ENCODE peak calls at places on chromosomes 5 and 9, in four cellular contexts. One of them, this sample, is unnamed.

GRCh38 chr5:53087596-53087995 is 22.0 kb downstream of the MOCS2 start:
- DNase-seq in neural crest cell: no peak
- DNase-seq in fibroblast of mammary gland: no peak
- DNase-seq in fibroblast of lung: no peak
- DNase-seq in this sample: no peak

GRCh38 chr5:74648835-74649286 is 8.3 kb upstream of the ENC1 start:
- DNase-seq in neural crest cell: no peak
- DNase-seq in fibroblast of mammary gland: peak
- DNase-seq in fibroblast of lung: peak
- DNase-seq in this sample: peak

GRCh38 chr5:168407222-168407621 is 79.0 kb upstream of the RARS1 start:
- DNase-seq in neural crest cell: no peak
- DNase-seq in fibroblast of mammary gland: peak
- DNase-seq in fibroblast of lung: no peak
- DNase-seq in this sample: no peak

GRCh38 chr5:180118391-180118791 is 46.8 kb upstream of the RNF130 start:
- DNase-seq in neural crest cell: no peak
- DNase-seq in fibroblast of mammary gland: no peak
- DNase-seq in fibroblast of lung: no peak
- DNase-seq in this sample: no peak

GRCh38 chr5:9562101-9562500 is 16.2 kb upstream of the SEMA5A start:
- DNase-seq in neural crest cell: no peak
- DNase-seq in fibroblast of mammary gland: peak
- DNase-seq in fibroblast of lung: no peak
- DNase-seq in this sample: no peak

GRCh38 chr5:89069591-89069990 is 186.6 kb upstream of the MEF2C start:
- DNase-seq in neural crest cell: no peak
- DNase-seq in fibroblast of mammary gland: no peak
- DNase-seq in fibroblast of lung: no peak
- DNase-seq in this sample: no peak

GRCh38 chr5:164326219-164326618 is 820.8 kb downstream of the MAT2B start:
- DNase-seq in neural crest cell: no peak
- DNase-seq in fibroblast of mammary gland: no peak
- DNase-seq in fibroblast of lung: no peak
- DNase-seq in this sample: no peak

GRCh38 chr9:123784513-123784912 is 145.4 kb downstream of the DENND1A start:
- DNase-seq in neural crest cell: no peak
- DNase-seq in fibroblast of mammary gland: peak
- DNase-seq in fibroblast of lung: peak
- DNase-seq in this sample: no peak

GRCh38 chr9:19424176-19424779 is 15.5 kb downstream of the ACER2 start:
- DNase-seq in neural crest cell: no peak
- DNase-seq in fibroblast of mammary gland: peak
- DNase-seq in fibroblast of lung: no peak
- DNase-seq in this sample: no peak

GRCh38 chr9:104075801-104076753 is 18.0 kb upstream of the SMC2 start:
- DNase-seq in neural crest cell: no peak
- DNase-seq in fibroblast of mammary gland: peak
- DNase-seq in fibroblast of lung: peak
- DNase-seq in this sample: no peak

GRCh38 chr9:136965771-136966484 is 11.4 kb upstream of the PTGDS start:
- DNase-seq in neural crest cell: no peak
- DNase-seq in fibroblast of mammary gland: no peak
- DNase-seq in fibroblast of lung: no peak
- DNase-seq in this sample: no peak

GRCh38 chr5:173800340-173800739 is 87.8 kb upstream of the CPEB4 start:
- DNase-seq in neural crest cell: no peak
- DNase-seq in fibroblast of mammary gland: no peak
- DNase-seq in fibroblast of lung: no peak
- DNase-seq in this sample: no peak

GRCh38 chr5:26649000-26649399 is 389.4 kb downstream of the CDH9 start:
- DNase-seq in neural crest cell: no peak
- DNase-seq in fibroblast of mammary gland: no peak
- DNase-seq in fibroblast of lung: no peak
- DNase-seq in this sample: no peak

GRCh38 chr5:59039296-59040006 is 456.6 kb downstream of the RAB3C start:
- DNase-seq in neural crest cell: peak
- DNase-seq in fibroblast of mammary gland: peak
- DNase-seq in fibroblast of lung: peak
- DNase-seq in this sample: peak

GRCh38 chr9:91187965-91188344 is 173.8 kb downstream of the AUH start:
- DNase-seq in neural crest cell: no peak
- DNase-seq in fibroblast of mammary gland: peak
- DNase-seq in fibroblast of lung: peak
- DNase-seq in this sample: no peak

GRCh38 chr9:124197177-124198095 is 60.3 kb upstream of the NEK6 start:
- DNase-seq in neural crest cell: no peak
- DNase-seq in fibroblast of mammary gland: no peak
- DNase-seq in fibroblast of lung: no peak
- DNase-seq in this sample: no peak

GRCh38 chr9:106405871-106406435 is 457.0 kb upstream of the ZNF462 start:
- DNase-seq in neural crest cell: no peak
- DNase-seq in fibroblast of mammary gland: no peak
- DNase-seq in fibroblast of lung: no peak
- DNase-seq in this sample: no peak

GRCh38 chr9:108419379-108419778 is 436.4 kb downstream of the ACTL7B start:
- DNase-seq in neural crest cell: no peak
- DNase-seq in fibroblast of mammary gland: no peak
- DNase-seq in fibroblast of lung: no peak
- DNase-seq in this sample: no peak

GRCh38 chr5:125798311-125798710 is 624.9 kb upstream of the GRAMD2B start:
- DNase-seq in neural crest cell: peak
- DNase-seq in fibroblast of mammary gland: peak
- DNase-seq in fibroblast of lung: peak
- DNase-seq in this sample: peak

GRCh38 chr9:10134266-10134665 is 478.5 kb downstream of the PTPRD start:
- DNase-seq in neural crest cell: no peak
- DNase-seq in fibroblast of mammary gland: no peak
- DNase-seq in fibroblast of lung: no peak
- DNase-seq in this sample: no peak

GRCh38 chr5:121870489-121870888 is 18.8 kb downstream of the FTMT start:
- DNase-seq in neural crest cell: no peak
- DNase-seq in fibroblast of mammary gland: peak
- DNase-seq in fibroblast of lung: peak
- DNase-seq in this sample: no peak

GRCh38 chr5:4571248-4571950 is 568.7 kb upstream of the ADAMTS16 start:
- DNase-seq in neural crest cell: no peak
- DNase-seq in fibroblast of mammary gland: no peak
- DNase-seq in fibroblast of lung: no peak
- DNase-seq in this sample: no peak

GRCh38 chr5:174729075-174729680 is 4.8 kb downstream of the MSX2 start:
- DNase-seq in neural crest cell: no peak
- DNase-seq in fibroblast of mammary gland: no peak
- DNase-seq in fibroblast of lung: no peak
- DNase-seq in this sample: no peak

GRCh38 chr9:120856700-120857099 is 14.0 kb upstream of the PSMD5 start:
- DNase-seq in neural crest cell: no peak
- DNase-seq in fibroblast of mammary gland: no peak
- DNase-seq in fibroblast of lung: no peak
- DNase-seq in this sample: no peak

GRCh38 chr9:6660512-6660911 is 15.0 kb upstream of the GLDC start:
- DNase-seq in neural crest cell: no peak
- DNase-seq in fibroblast of mammary gland: no peak
- DNase-seq in fibroblast of lung: no peak
- DNase-seq in this sample: no peak

GRCh38 chr9:123725389-123725788 is 204.5 kb downstream of the DENND1A start:
- DNase-seq in neural crest cell: peak
- DNase-seq in fibroblast of mammary gland: peak
- DNase-seq in fibroblast of lung: peak
- DNase-seq in this sample: peak

GRCh38 chr5:175826980-175827379 is 44.4 kb upstream of the CPLX2 start:
- DNase-seq in neural crest cell: no peak
- DNase-seq in fibroblast of mammary gland: no peak
- DNase-seq in fibroblast of lung: no peak
- DNase-seq in this sample: no peak

GRCh38 chr9:135963938-135964337 is 2.8 kb upstream of the UBAC1 start:
- DNase-seq in neural crest cell: no peak
- DNase-seq in fibroblast of mammary gland: no peak
- DNase-seq in fibroblast of lung: no peak
- DNase-seq in this sample: no peak

GRCh38 chr9:121681404-121681803 is 30.0 kb downstream of the DAB2IP start:
- DNase-seq in neural crest cell: no peak
- DNase-seq in fibroblast of mammary gland: no peak
- DNase-seq in fibroblast of lung: no peak
- DNase-seq in this sample: no peak

GRCh38 chr9:109016132-109016531 is 2.8 kb upstream of the CTNNAL1 start:
- DNase-seq in neural crest cell: no peak
- DNase-seq in fibroblast of mammary gland: no peak
- DNase-seq in fibroblast of lung: no peak
- DNase-seq in this sample: no peak

GRCh38 chr5:152247850-152248385 is 157.2 kb downstream of the NMUR2 start:
- DNase-seq in neural crest cell: no peak
- DNase-seq in fibroblast of mammary gland: no peak
- DNase-seq in fibroblast of lung: no peak
- DNase-seq in this sample: no peak

GRCh38 chr5:35202319-35203111 is 27.8 kb downstream of the PRLR start:
- DNase-seq in neural crest cell: peak
- DNase-seq in fibroblast of mammary gland: peak
- DNase-seq in fibroblast of lung: peak
- DNase-seq in this sample: peak
- TF ChIP-seq CTCF in neural crest cell: peak
- TF ChIP-seq CTCF in fibroblast of mammary gland: peak
- TF ChIP-seq CTCF in fibroblast of lung: peak
- TF ChIP-seq CTCF in this sample: peak

GRCh38 chr5:118044169-118044568 is 944.2 kb downstream of the DTWD2 start:
- DNase-seq in neural crest cell: no peak
- DNase-seq in fibroblast of mammary gland: no peak
- DNase-seq in fibroblast of lung: no peak
- DNase-seq in this sample: no peak

GRCh38 chr5:118043531-118043930 is 944.8 kb downstream of the DTWD2 start:
- DNase-seq in neural crest cell: no peak
- DNase-seq in fibroblast of mammary gland: no peak
- DNase-seq in fibroblast of lung: no peak
- DNase-seq in this sample: no peak

GRCh38 chr5:118040496-118040895 is 947.9 kb downstream of the DTWD2 start:
- DNase-seq in neural crest cell: no peak
- DNase-seq in fibroblast of mammary gland: no peak
- DNase-seq in fibroblast of lung: no peak
- DNase-seq in this sample: no peak

DNA sequence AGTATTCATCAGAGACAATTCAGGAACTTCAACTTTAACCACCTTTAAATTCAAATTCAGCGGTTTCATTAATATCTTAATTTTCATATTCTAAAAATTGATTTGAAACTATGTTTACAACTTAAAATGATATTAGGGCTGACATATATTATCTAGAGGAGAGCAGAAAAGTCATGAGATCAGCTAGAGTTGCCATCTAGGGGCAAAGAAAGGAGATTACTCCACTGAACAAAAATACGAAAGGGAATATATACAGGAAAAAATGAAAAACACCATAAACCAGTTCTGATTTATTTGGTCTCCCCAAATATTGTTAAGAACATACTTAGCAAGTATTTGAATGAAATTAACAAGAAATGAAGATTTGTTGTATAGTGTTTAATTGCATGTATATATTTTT is 946.3 kb downstream of the DTWD2 start:
- DNase-seq in neural crest cell: no peak
- DNase-seq in fibroblast of mammary gland: no peak
- DNase-seq in fibroblast of lung: peak
- DNase-seq in this sample: no peak
- TF ChIP-seq CTCF in neural crest cell: peak
- TF ChIP-seq CTCF in fibroblast of mammary gland: no peak
- TF ChIP-seq CTCF in fibroblast of lung: no peak
- TF ChIP-seq CTCF in this sample: no peak

DNA sequence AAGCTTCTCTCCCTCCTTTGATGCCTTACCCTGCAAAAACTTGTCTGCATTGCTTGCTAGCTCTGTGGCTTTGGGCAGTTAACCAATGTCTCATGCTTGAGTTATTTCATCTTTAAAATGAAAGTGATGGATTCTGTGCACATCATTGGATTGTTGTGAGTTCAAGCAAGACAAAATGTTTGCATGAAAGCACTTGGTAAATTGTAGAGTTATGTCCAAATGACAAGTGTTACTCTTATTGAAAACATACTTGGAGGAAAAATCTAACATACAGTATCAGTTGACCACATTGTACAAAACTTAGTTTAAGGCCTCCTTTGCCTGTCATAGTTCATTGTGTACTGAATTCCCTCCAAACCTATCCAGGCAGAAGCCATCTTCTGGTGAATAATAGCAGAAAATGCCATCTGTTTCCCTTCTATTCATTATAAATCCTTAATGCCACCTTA is 30.0 kb downstream of the TGFBR1 start:
- DNase-seq in neural crest cell: no peak
- DNase-seq in fibroblast of mammary gland: peak
- DNase-seq in fibroblast of lung: peak
- DNase-seq in this sample: no peak
- TF ChIP-seq CTCF in neural crest cell: no peak
- TF ChIP-seq CTCF in fibroblast of mammary gland: no peak
- TF ChIP-seq CTCF in fibroblast of lung: no peak
- TF ChIP-seq CTCF in this sample: no peak

GRCh38 chr5:141636413-141637265 is at the start of the genes HDAC3 and RELL2:
- DNase-seq in neural crest cell: peak
- DNase-seq in fibroblast of mammary gland: peak
- DNase-seq in fibroblast of lung: peak
- DNase-seq in this sample: peak

GRCh38 chr5:141634720-141635119 is 1.9 kb downstream of the HDAC3 start:
- DNase-seq in neural crest cell: no peak
- DNase-seq in fibroblast of mammary gland: no peak
- DNase-seq in fibroblast of lung: no peak
- DNase-seq in this sample: no peak

GRCh38 chr5:141636106-141636412 is 590 bp downstream of the HDAC3 start:
- DNase-seq in neural crest cell: no peak
- DNase-seq in fibroblast of mammary gland: no peak
- DNase-seq in fibroblast of lung: no peak
- DNase-seq in this sample: no peak

GRCh38 chr5:141634162-141634561 is 2.5 kb downstream of the HDAC3 start:
- DNase-seq in neural crest cell: no peak
- DNase-seq in fibroblast of mammary gland: no peak
- DNase-seq in fibroblast of lung: no peak
- DNase-seq in this sample: no peak

DNA sequence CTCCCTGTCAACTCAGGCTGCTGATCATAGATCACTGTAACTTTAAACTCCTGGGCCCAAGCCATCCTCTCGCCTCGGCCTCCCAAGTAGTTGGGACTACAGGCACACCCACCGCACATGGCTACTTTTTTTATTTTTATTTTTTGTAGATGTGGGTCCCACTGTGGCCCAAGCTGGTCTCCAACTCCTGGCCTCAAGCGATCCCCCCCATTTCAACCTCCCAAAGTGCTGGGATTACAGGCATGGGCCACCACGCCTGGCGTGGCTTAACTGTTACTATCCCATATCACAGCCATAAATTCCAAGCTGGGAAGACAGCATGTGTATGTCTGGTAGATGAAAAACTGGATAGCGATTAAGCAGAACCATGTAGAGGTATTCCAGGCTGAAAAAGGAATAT is 1.0 kb downstream of the HDAC3 start:
- DNase-seq in neural crest cell: no peak
- DNase-seq in fibroblast of mammary gland: no peak
- DNase-seq in fibroblast of lung: no peak
- DNase-seq in this sample: no peak
- TF ChIP-seq CTCF in neural crest cell: no peak
- TF ChIP-seq CTCF in fibroblast of mammary gland: no peak
- TF ChIP-seq CTCF in fibroblast of lung: no peak
- TF ChIP-seq CTCF in this sample: no peak

This sample was measured in nephron progenitor cell.